ENCODE peak calls at places on chromosomes 1 and 21, in five cellular contexts. H is H1, X is HEK293T, T is HepG2, B is GM12878. Y is an unnamed sample.
A peak's percentile ranks its signal among the peaks of the same experiment; 100 is the strongest.

GRCh38 chr1:228407118-228408040 is 744 bp upstream of the TRIM11 start:
- DNase-seq in H (peak; percentile 79), X (no peak), T (no peak), B (no peak), Y (peak; percentile 57)

GRCh38 chr1:176043537-176043936 is 163.5 kb downstream of the COP1 start:
- DNase-seq in H (no peak), X (no peak), T (no peak), B (no peak), Y (no peak)

GRCh38 chr1:54278941-54279422 is 79.0 kb downstream of the MRPL37 start:
- DNase-seq in H (no peak), X (no peak), T (no peak), B (no peak), Y (no peak)

GRCh38 chr1:172414331-172414730 is 6.2 kb upstream of the C1orf105 start:
- DNase-seq in H (no peak), X (no peak), T (no peak), B (no peak), Y (no peak)

GRCh38 chr1:162663589-162664030 is 31.3 kb downstream of the DDR2 start:
- DNase-seq in H (no peak), X (no peak), T (no peak), B (no peak), Y (peak; percentile 27)

GRCh38 chr1:93681549-93682412 is at the start of gene BCAR3:
- DNase-seq in H (peak; percentile 83), X (peak; percentile 76), T (no peak), B (no peak), Y (peak; percentile 60)

GRCh38 chr1:90616395-90616794 is 100.7 kb downstream of the BARHL2 start:
- DNase-seq in H (peak; percentile 69), X (peak; percentile 65), T (peak; percentile 14), B (no peak), Y (peak; percentile 44)

GRCh38 chr1:157766792-157767191 is 10.1 kb downstream of the FCRL2 start:
- DNase-seq in H (no peak), X (no peak), T (no peak), B (no peak), Y (no peak)

GRCh38 chr1:103142466-103142865 is 34.1 kb upstream of the COL11A1 start:
- DNase-seq in H (no peak), X (no peak), T (no peak), B (no peak), Y (no peak)

GRCh38 chr1:238485062-238485905 is 594.6 kb upstream of the ZP4 start:
- DNase-seq in H (no peak), X (no peak), T (no peak), B (no peak), Y (no peak)

GRCh38 chr1:154840557-154841176 is 29.4 kb downstream of the KCNN3 start:
- DNase-seq in H (no peak), X (no peak), T (no peak), B (no peak), Y (no peak)

GRCh38 chr1:203631946-203632345 is 5.3 kb downstream of the ATP2B4 start:
- DNase-seq in H (no peak), X (no peak), T (no peak), B (no peak), Y (no peak)

GRCh38 chr1:21673277-21673780 is 4.2 kb upstream of the RAP1GAP start:
- DNase-seq in H (peak; percentile 45), X (no peak), T (no peak), B (no peak), Y (no peak)

GRCh38 chr1:97006044-97006676 is 284.6 kb downstream of the PTBP2 start:
- DNase-seq in H (no peak), X (no peak), T (no peak), B (peak; percentile 12), Y (no peak)

GRCh38 chr1:76113446-76113845 is 38.9 kb downstream of the ST6GALNAC3 start:
- DNase-seq in H (peak; percentile 1), X (no peak), T (no peak), B (no peak), Y (no peak)

GRCh38 chr1:41805771-41806471 is 112.8 kb downstream of the HIVEP3 start:
- DNase-seq in H (no peak), X (no peak), T (no peak), B (no peak), Y (no peak)

GRCh38 chr21:27525780-27526179 is 558.9 kb upstream of the ADAMTS5 start:
- DNase-seq in H (no peak), X (no peak), T (no peak), B (no peak), Y (no peak)

GRCh38 chr1:4593106-4593505 is 61.3 kb upstream of the AJAP1 start:
- DNase-seq in H (no peak), X (no peak), T (no peak), B (no peak), Y (no peak)

GRCh38 chr21:39633770-39634181 is 21.0 kb downstream of the B3GALT5 start:
- DNase-seq in H (no peak), X (no peak), T (no peak), B (no peak), Y (no peak)

GRCh38 chr1:181318858-181319235 is 164.5 kb upstream of the CACNA1E start:
- DNase-seq in H (no peak), X (no peak), T (no peak), B (no peak), Y (no peak)

GRCh38 chr1:76500111-76500510 is 367.2 kb upstream of the ST6GALNAC5 start:
- DNase-seq in H (no peak), X (no peak), T (no peak), B (no peak), Y (no peak)

GRCh38 chr1:192161974-192162373 is 3.7 kb downstream of the RGS18 start:
- DNase-seq in H (no peak), X (no peak), T (no peak), B (no peak), Y (no peak)

GRCh38 chr1:40383488-40384412 is 10.2 kb downstream of the SMAP2 start:
- DNase-seq in H (no peak), X (no peak), T (peak; percentile 76), B (no peak), Y (no peak)

GRCh38 chr1:58395355-58395754 is 151.2 kb downstream of the OMA1 start:
- DNase-seq in H (no peak), X (no peak), T (peak; percentile 45), B (no peak), Y (peak; percentile 43)

GRCh38 chr1:162391790-162392563 is 10.4 kb downstream of the C1orf226 start:
- DNase-seq in H (peak; percentile 40), X (peak; percentile 63), T (peak; percentile 28), B (no peak), Y (no peak)

GRCh38 chr1:147840909-147841308 is 61.7 kb upstream of the GJA8 start:
- DNase-seq in H (no peak), X (peak; percentile 67), T (no peak), B (no peak), Y (no peak)

GRCh38 chr21:26965567-26966359 is 1.1 kb downstream of the ADAMTS5 start:
- DNase-seq in H (peak; percentile 88), X (peak; percentile 48), T (no peak), B (no peak), Y (no peak)

GRCh38 chr1:221715321-221716169 is 26.3 kb downstream of the DUSP10 start:
- DNase-seq in H (no peak), X (peak; percentile 44), T (peak; percentile 79), B (no peak), Y (peak; percentile 96)

GRCh38 chr1:210505601-210506564 is 177.2 kb downstream of the HHAT start:
- DNase-seq in H (no peak), X (no peak), T (no peak), B (no peak), Y (no peak)

GRCh38 chr1:211741799-211742198 is 66.4 kb upstream of the NEK2 start:
- DNase-seq in H (no peak), X (no peak), T (no peak), B (no peak), Y (no peak)

GRCh38 chr1:90198616-90199015 is 203.7 kb downstream of the ZNF326 start:
- DNase-seq in H (no peak), X (no peak), T (no peak), B (no peak), Y (no peak)

GRCh38 chr1:236750928-236751327 is 44.2 kb upstream of the MTR start:
- DNase-seq in H (no peak), X (no peak), T (no peak), B (no peak), Y (no peak)

GRCh38 chr21:39377444-39378050 is 28.7 kb upstream of the HMGN1 start:
- DNase-seq in H (no peak), X (no peak), T (peak; percentile 20), B (no peak), Y (peak; percentile 67)

GRCh38 chr1:1542766-1543705 is 2.6 kb upstream of the TMEM240 start:
- DNase-seq in H (no peak), X (no peak), T (no peak), B (no peak), Y (no peak)

GRCh38 chr1:192812420-192813209 is 3.8 kb downstream of the RGS2 start:
- DNase-seq in H (no peak), X (no peak), T (no peak), B (no peak), Y (no peak)

GRCh38 chr1:7015022-7015421 is 229.8 kb downstream of the CAMTA1 start:
- DNase-seq in H (no peak), X (no peak), T (no peak), B (no peak), Y (no peak)
- TF ChIP-seq SUZ12 in H (no peak), X (no peak), T (no peak), B (no peak), Y (no peak)

GRCh38 chr1:183711691-183712401 is 58.7 kb upstream of the APOBEC4 start:
- DNase-seq in H (no peak), X (no peak), T (no peak), B (no peak), Y (no peak)

GRCh38 chr1:183716286-183716685 is 63.2 kb upstream of the APOBEC4 start:
- DNase-seq in H (no peak), X (no peak), T (no peak), B (no peak), Y (no peak)

GRCh38 chr1:183710734-183711133 is 57.6 kb upstream of the APOBEC4 start:
- DNase-seq in H (no peak), X (no peak), T (no peak), B (no peak), Y (no peak)

GRCh38 chr1:183711165-183711678 is 58.1 kb upstream of the APOBEC4 start:
- DNase-seq in H (no peak), X (no peak), T (no peak), B (no peak), Y (no peak)

DNA sequence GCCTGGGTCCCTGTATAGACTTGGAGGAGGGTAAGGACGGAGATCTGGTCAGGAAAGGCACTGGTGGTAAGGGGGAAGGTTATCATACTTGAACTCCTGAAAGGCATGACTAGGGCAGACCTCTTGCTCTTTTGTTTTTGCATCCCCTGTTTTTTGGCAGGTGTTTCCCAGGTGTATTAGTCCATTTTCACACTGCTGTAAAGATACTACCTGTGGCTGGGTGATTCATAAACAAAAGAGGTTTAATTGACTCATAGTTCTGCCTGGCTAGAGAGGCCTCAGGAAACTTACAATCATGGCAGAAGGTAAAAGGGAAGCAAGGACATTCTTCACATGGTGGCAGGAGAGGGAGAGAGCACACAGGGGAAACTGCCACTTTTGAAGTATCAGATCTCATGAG is 57.2 kb upstream of the APOBEC4 start:
- DNase-seq in H (no peak), X (no peak), T (no peak), B (no peak), Y (no peak)
- TF ChIP-seq SUZ12 in H (no peak), X (no peak), T (no peak), B (no peak), Y (no peak)

GRCh38 chr1:27011058-27011764 is 1.4 kb downstream of the TENT5B start:
- DNase-seq in H (peak; percentile 85), X (no peak), T (no peak), B (no peak), Y (peak; percentile 99)
- TF ChIP-seq SUZ12 in H (no peak), X (no peak), T (no peak), B (no peak), Y (no peak)

GRCh38 chr1:82795503-82796149 is 994.9 kb downstream of the ADGRL2 start:
- DNase-seq in H (no peak), X (no peak), T (no peak), B (no peak), Y (no peak)
- TF ChIP-seq SUZ12 in H (no peak), X (no peak), T (no peak), B (no peak), Y (no peak)